ENCODE peak calls at places on chromosome 12, in four cellular contexts. One of them, this sample, is unnamed.

GRCh38 chr12:105226219-105226618 is 9.8 kb downstream of the APPL2 start:
- DNase-seq in cardiac fibroblast: peak
- DNase-seq in nucleus accumbens: peak
- DNase-seq in KG1: peak
- DNase-seq in this sample: no peak

GRCh38 chr12:76636141-76636692 is 76.6 kb upstream of the OSBPL8 start:
- DNase-seq in KG1: no peak
- DNase-seq in cardiac fibroblast: peak
- DNase-seq in nucleus accumbens: no peak
- DNase-seq in this sample: no peak

GRCh38 chr12:253116-253831 is 9.4 kb downstream of the SLC6A13 start:
- DNase-seq in KG1: no peak
- DNase-seq in cardiac fibroblast: no peak
- DNase-seq in nucleus accumbens: no peak
- DNase-seq in this sample: no peak

GRCh38 chr12:96350982-96351381 is 49.3 kb downstream of the CDK17 start:
- DNase-seq in nucleus accumbens: no peak
- DNase-seq in KG1: no peak
- DNase-seq in cardiac fibroblast: no peak
- DNase-seq in this sample: no peak

GRCh38 chr12:110022980-110023633 is 23.9 kb downstream of the ANKRD13A start:
- DNase-seq in KG1: no peak
- DNase-seq in nucleus accumbens: no peak
- DNase-seq in cardiac fibroblast: peak
- DNase-seq in this sample: no peak

GRCh38 chr12:95582230-95583058 is 31.2 kb upstream of the USP44 start:
- DNase-seq in cardiac fibroblast: peak
- DNase-seq in KG1: no peak
- DNase-seq in nucleus accumbens: no peak
- DNase-seq in this sample: no peak

GRCh38 chr12:131827961-131828534 is at the start of gene MMP17:
- DNase-seq in KG1: no peak
- DNase-seq in cardiac fibroblast: peak
- DNase-seq in nucleus accumbens: no peak
- DNase-seq in this sample: no peak

GRCh38 chr12:58176296-58176869 is 235.0 kb downstream of the ATP23 start:
- DNase-seq in KG1: no peak
- DNase-seq in cardiac fibroblast: peak
- DNase-seq in nucleus accumbens: no peak
- DNase-seq in this sample: no peak

GRCh38 chr12:108804361-108804949 is 52.9 kb downstream of the SSH1 start:
- DNase-seq in nucleus accumbens: no peak
- DNase-seq in cardiac fibroblast: peak
- DNase-seq in KG1: no peak
- DNase-seq in this sample: no peak

GRCh38 chr12:716506-716905 is 35.9 kb upstream of the WNK1 start:
- DNase-seq in KG1: no peak
- DNase-seq in nucleus accumbens: no peak
- DNase-seq in cardiac fibroblast: peak
- DNase-seq in this sample: no peak

GRCh38 chr12:105659355-105660075 is 329.0 kb downstream of the C12orf75 start:
- DNase-seq in cardiac fibroblast: peak
- DNase-seq in nucleus accumbens: no peak
- DNase-seq in KG1: no peak
- DNase-seq in this sample: no peak

GRCh38 chr12:93167841-93168492 is 209.8 kb upstream of the NUDT4 start:
- DNase-seq in nucleus accumbens: no peak
- DNase-seq in KG1: no peak
- DNase-seq in cardiac fibroblast: peak
- DNase-seq in this sample: peak

GRCh38 chr12:530308-530707 is 70.6 kb downstream of the B4GALNT3 start:
- DNase-seq in nucleus accumbens: no peak
- DNase-seq in cardiac fibroblast: no peak
- DNase-seq in KG1: no peak
- DNase-seq in this sample: no peak

GRCh38 chr12:48105321-48105866 is 485 bp downstream of the SENP1 start:
- DNase-seq in KG1: no peak
- DNase-seq in nucleus accumbens: no peak
- DNase-seq in cardiac fibroblast: no peak
- DNase-seq in this sample: no peak

GRCh38 chr12:89525002-89525823 is 617 bp upstream of the GALNT4 start:
- DNase-seq in nucleus accumbens: peak
- DNase-seq in KG1: no peak
- DNase-seq in cardiac fibroblast: no peak
- DNase-seq in this sample: no peak

GRCh38 chr12:50566066-50566465 is 61.3 kb downstream of the DIP2B start:
- DNase-seq in KG1: no peak
- DNase-seq in cardiac fibroblast: no peak
- DNase-seq in nucleus accumbens: no peak
- DNase-seq in this sample: no peak

GRCh38 chr12:116687888-116688287 is 50.0 kb downstream of the SPRING1 start:
- DNase-seq in KG1: no peak
- DNase-seq in nucleus accumbens: no peak
- DNase-seq in cardiac fibroblast: peak
- DNase-seq in this sample: no peak

GRCh38 chr12:122336015-122336946 is 70.0 kb upstream of the VPS33A start:
- DNase-seq in KG1: no peak
- DNase-seq in nucleus accumbens: no peak
- DNase-seq in cardiac fibroblast: peak
- DNase-seq in this sample: peak

GRCh38 chr12:39574785-39575497 is 44.7 kb downstream of the ABCD2 start:
- DNase-seq in cardiac fibroblast: no peak
- DNase-seq in KG1: no peak
- DNase-seq in nucleus accumbens: no peak
- DNase-seq in this sample: no peak

GRCh38 chr12:26134540-26134939 is 9.7 kb upstream of the BHLHE41 start:
- DNase-seq in KG1: no peak
- DNase-seq in cardiac fibroblast: no peak
- DNase-seq in nucleus accumbens: no peak
- DNase-seq in this sample: no peak

GRCh38 chr12:110281549-110282342 is 699 bp downstream of the ATP2A2 start:
- DNase-seq in nucleus accumbens: no peak
- DNase-seq in cardiac fibroblast: peak
- DNase-seq in KG1: peak
- DNase-seq in this sample: no peak

GRCh38 chr12:124952295-124952694 is 36.6 kb downstream of the DHX37 start:
- DNase-seq in KG1: no peak
- DNase-seq in cardiac fibroblast: no peak
- DNase-seq in nucleus accumbens: no peak
- DNase-seq in this sample: no peak

GRCh38 chr12:132108211-132108832 is 35.8 kb downstream of the DDX51 start:
- DNase-seq in KG1: no peak
- DNase-seq in nucleus accumbens: no peak
- DNase-seq in cardiac fibroblast: no peak
- DNase-seq in this sample: no peak

GRCh38 chr12:79406993-79407392 is 283.8 kb downstream of the PAWR start:
- DNase-seq in cardiac fibroblast: no peak
- DNase-seq in KG1: no peak
- DNase-seq in nucleus accumbens: no peak
- DNase-seq in this sample: no peak

GRCh38 chr12:8026282-8026637 is 6.3 kb upstream of the FOXJ2 start:
- DNase-seq in KG1: no peak
- DNase-seq in nucleus accumbens: no peak
- DNase-seq in cardiac fibroblast: no peak
- DNase-seq in this sample: no peak

GRCh38 chr12:28216016-28216415 is 25.8 kb downstream of the CCDC91 start:
- DNase-seq in cardiac fibroblast: no peak
- DNase-seq in nucleus accumbens: no peak
- DNase-seq in KG1: no peak
- DNase-seq in this sample: no peak

GRCh38 chr12:78470354-78471195 is 394.0 kb upstream of the SYT1 start:
- DNase-seq in nucleus accumbens: no peak
- DNase-seq in KG1: no peak
- DNase-seq in cardiac fibroblast: peak
- DNase-seq in this sample: no peak

GRCh38 chr12:22333751-22334695 is 484 bp downstream of the ST8SIA1 start:
- DNase-seq in cardiac fibroblast: no peak
- DNase-seq in KG1: no peak
- DNase-seq in nucleus accumbens: no peak
- DNase-seq in this sample: no peak

GRCh38 chr12:2337031-2338010 is 284.5 kb downstream of the CACNA1C start:
- DNase-seq in KG1: no peak
- DNase-seq in cardiac fibroblast: no peak
- DNase-seq in nucleus accumbens: no peak
- DNase-seq in this sample: no peak

GRCh38 chr12:11782914-11783420 is 133.5 kb downstream of the ETV6 start:
- DNase-seq in KG1: no peak
- DNase-seq in nucleus accumbens: no peak
- DNase-seq in cardiac fibroblast: no peak
- DNase-seq in this sample: no peak

GRCh38 chr12:121465921-121466799 is 66.2 kb downstream of the RNF34 start:
- DNase-seq in KG1: peak
- DNase-seq in nucleus accumbens: no peak
- DNase-seq in cardiac fibroblast: peak
- DNase-seq in this sample: no peak

GRCh38 chr12:25699454-25699853 is 146.4 kb upstream of the LMNTD1 start:
- DNase-seq in nucleus accumbens: no peak
- DNase-seq in KG1: no peak
- DNase-seq in cardiac fibroblast: peak
- DNase-seq in this sample: no peak

GRCh38 chr12:65685514-65685913 is 138.8 kb upstream of the HMGA2 start:
- DNase-seq in KG1: no peak
- DNase-seq in cardiac fibroblast: peak
- DNase-seq in nucleus accumbens: no peak
- DNase-seq in this sample: no peak